ENCODE peak calls at places on chromosomes 5 and 9, in ten cellular contexts. G is stimulated activated CD4-positive, alpha-beta T cell treated with anti-CD3 and anti-CD28 coated beads, Interleukin-15, amount 100 ng/mL, for 1 hour; U is C1 segment of cervical spinal cord; T is cerebellum; Q is stimulated activated CD8-positive, alpha-beta memory T cell treated with anti-CD3 and anti-CD28 coated beads, Interleukin-7, amount 100 ng/mL, for 24 hours; S is lower lobe of right lung; I is stimulated activated naive B cell treated with anti-CD40 and anti-IgM and Interleukin-4, amounts not matched to agents 10 μg/mL and 1 μg/mL and 100 μg/mL, for 72 hours; K is A549; O is ascending aorta; Y is fibroblast of mammary gland. H is an unnamed sample.
A peak's percentile ranks its signal among the peaks of the same experiment; 100 is the strongest.

GRCh38 chr9:35940474-35941467 is 17.2 kb downstream of the OR2S2 start:
- DNase-seq in G (no peak), U (no peak), T (no peak), Q (no peak), S (no peak), I (no peak), K (no peak), O (no peak), Y (no peak), H (no peak)

GRCh38 chr9:15570769-15571168 is 17.9 kb downstream of the CCDC171 start:
- DNase-seq in G (no peak), U (no peak), T (no peak), Q (no peak), S (no peak), I (no peak), K (no peak), O (no peak), Y (no peak), H (no peak)

GRCh38 chr9:116196806-116197205 is 43.2 kb downstream of the PAPPA start:
- DNase-seq in G (no peak), U (no peak), T (no peak), Q (no peak), S (no peak), I (no peak), K (no peak), O (no peak), Y (peak; percentile 26), H (no peak)

GRCh38 chr5:28390341-28390740 is 1352.0 kb upstream of the CDH9 start:
- DNase-seq in G (no peak), U (no peak), T (no peak), Q (no peak), S (no peak), I (no peak), K (no peak), O (no peak), Y (no peak), H (no peak)

GRCh38 chr9:117134826-117135411 is 279.9 kb downstream of the ASTN2 start:
- DNase-seq in G (no peak), U (no peak), T (no peak), Q (no peak), S (no peak), I (no peak), K (no peak), O (no peak), Y (no peak), H (no peak)

GRCh38 chr9:1916676-1917075 is 98.5 kb upstream of the SMARCA2 start:
- DNase-seq in G (no peak), U (no peak), T (peak; percentile 35), Q (no peak), S (no peak), I (no peak), K (no peak), O (no peak), Y (peak; percentile 60), H (no peak)

GRCh38 chr5:98365126-98365525 is 408.3 kb upstream of the RGMB start:
- DNase-seq in G (no peak), U (no peak), T (no peak), Q (no peak), S (no peak), I (no peak), K (no peak), O (no peak), Y (no peak), H (no peak)

GRCh38 chr9:89225587-89225986 is 47.0 kb upstream of the SHC3 start:
- DNase-seq in G (no peak), U (no peak), T (no peak), Q (no peak), S (no peak), I (no peak), K (no peak), O (no peak), Y (peak; percentile 58), H (no peak)

GRCh38 chr5:96427823-96428222 is 5.2 kb downstream of the PCSK1 start:
- DNase-seq in G (no peak), U (no peak), T (no peak), Q (no peak), S (no peak), I (no peak), K (no peak), O (no peak), Y (peak; percentile 33), H (no peak)

GRCh38 chr5:145056805-145057204 is 778.3 kb downstream of the PRELID2 start:
- DNase-seq in G (no peak), U (no peak), T (no peak), Q (no peak), S (no peak), I (no peak), K (no peak), O (no peak), Y (peak; percentile 2), H (no peak)

GRCh38 chr5:73321757-73322452 is 126.7 kb downstream of the FOXD1 start:
- DNase-seq in G (no peak), U (no peak), T (no peak), Q (no peak), S (no peak), I (no peak), K (no peak), O (no peak), Y (peak; percentile 74), H (peak; percentile 25)

H was measured in NT2/D1.